ENCODE peak calls at places on chromosome 9, in six cellular contexts. L is suprapubic skin, T is colonic mucosa, G is osteocyte, R is AG04450, W is transverse colon. Q is an unnamed sample.
A peak's percentile ranks its signal among the peaks of the same experiment; 100 is the strongest.

GRCh38 chr9:84983749-84984148 is 314.2 kb downstream of the NTRK2 start:
- DNase-seq in L (no peak), R (no peak), W (no peak), G (no peak), T (no peak), Q (no peak)

GRCh38 chr9:115883467-115884329 is 269.9 kb upstream of the PAPPA start:
- DNase-seq in R (peak; percentile 10), T (peak; percentile 23), G (no peak), L (no peak), W (no peak), Q (no peak)

GRCh38 chr9:89278997-89279739 is 31.8 kb upstream of the CKS2 start:
- DNase-seq in W (no peak), T (peak; percentile 27), G (no peak), R (peak; percentile 21), L (no peak), Q (no peak)

GRCh38 chr9:17219261-17219660 is 84.4 kb downstream of the CNTLN start:
- DNase-seq in G (no peak), T (no peak), W (no peak), R (no peak), L (no peak), Q (no peak)

GRCh38 chr9:109558718-109559151 is 60.6 kb upstream of the PTPN3 start:
- DNase-seq in R (no peak), L (no peak), T (no peak), G (no peak), W (no peak), Q (no peak)

GRCh38 chr9:14107977-14108376 is 206.0 kb downstream of the NFIB start:
- DNase-seq in R (no peak), G (no peak), T (no peak), W (no peak), L (no peak), Q (no peak)

GRCh38 chr9:592225-592624 is 249.3 kb upstream of the DMRT1 start:
- DNase-seq in T (peak; percentile 74), R (no peak), G (no peak), W (peak; percentile 54), L (no peak), Q (no peak)

GRCh38 chr9:33128570-33128969 is 38.6 kb downstream of the B4GALT1 start:
- DNase-seq in W (no peak), L (peak; percentile 55), G (no peak), T (no peak), R (no peak), Q (no peak)

GRCh38 chr9:76798527-76798926 is 34.3 kb downstream of the PCA3 start:
- DNase-seq in T (no peak), W (no peak), L (no peak), G (no peak), R (no peak), Q (no peak)

GRCh38 chr9:130382086-130382485 is 62.7 kb upstream of the ASS1 start:
- DNase-seq in R (no peak), W (no peak), L (no peak), T (no peak), G (no peak), Q (no peak)

GRCh38 chr9:99185328-99185632 is 36.5 kb downstream of the ALG2 start:
- DNase-seq in R (no peak), W (no peak), T (no peak), L (no peak), G (no peak), Q (no peak)

GRCh38 chr9:97688654-97689053 is 8.5 kb downstream of the XPA start:
- DNase-seq in G (no peak), L (no peak), R (no peak), T (no peak), W (no peak), Q (no peak)

GRCh38 chr9:92444841-92445240 is 20.6 kb upstream of the OMD start:
- DNase-seq in W (no peak), T (no peak), G (no peak), R (no peak), L (no peak), Q (no peak)

GRCh38 chr9:92440751-92441046 is 16.4 kb upstream of the OMD start:
- DNase-seq in T (no peak), G (no peak), L (no peak), W (no peak), R (no peak), Q (no peak)

GRCh38 chr9:92439921-92440750 is 15.9 kb upstream of the OMD start:
- DNase-seq in G (no peak), L (no peak), T (no peak), W (no peak), R (no peak), Q (no peak)

GRCh38 chr9:92435263-92435662 is 11.0 kb upstream of the OMD start:
- DNase-seq in G (no peak), L (no peak), W (no peak), T (no peak), R (no peak), Q (no peak)

DNA sequence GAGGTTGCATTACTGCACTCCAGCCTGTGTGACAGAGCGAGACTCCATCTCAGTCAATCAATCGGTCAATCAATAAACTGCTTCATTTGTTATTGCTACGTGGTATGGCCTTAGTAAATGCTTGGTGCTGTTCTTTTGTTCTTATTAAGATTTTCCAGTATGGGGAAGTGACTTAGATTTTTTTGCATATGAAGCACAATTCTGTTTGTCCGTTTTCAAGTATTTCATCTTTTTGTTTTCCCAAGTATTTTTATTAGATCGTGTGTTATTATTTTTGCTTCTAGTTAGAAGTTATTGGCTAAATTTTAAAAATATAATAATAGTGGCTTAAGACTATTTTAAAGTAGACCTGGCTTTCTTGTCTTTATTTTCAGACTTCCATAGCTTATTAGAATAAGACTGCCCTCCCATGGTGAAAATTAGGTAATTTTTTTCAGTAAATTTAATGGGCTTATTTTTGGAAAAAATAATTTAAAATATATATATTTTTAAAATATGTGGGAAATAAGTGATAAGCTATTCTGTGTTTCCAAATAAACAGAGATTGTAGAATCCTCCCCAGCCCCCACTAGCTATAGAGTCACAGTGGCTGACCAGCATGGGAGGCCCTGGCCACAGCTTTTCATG is 14.7 kb upstream of the OMD start:
- DNase-seq in R (no peak), T (no peak), L (no peak), G (no peak), W (no peak), Q (no peak)
- TF ChIP-seq CTCF in R (peak; percentile 50), T (no peak), L (no peak), G (peak; percentile 59), W (peak; percentile 55), Q (no peak)

GRCh38 chr9:71814805-71815204 is 46.5 kb upstream of the CEMIP2 start:
- DNase-seq in R (no peak), L (no peak), G (no peak), T (no peak), W (no peak), Q (no peak)

GRCh38 chr9:71816782-71817549 is 48.7 kb upstream of the CEMIP2 start:
- DNase-seq in R (no peak), L (no peak), G (no peak), W (no peak), T (no peak), Q (no peak)

GRCh38 chr9:71806916-71807315 is 38.6 kb upstream of the CEMIP2 start:
- DNase-seq in G (no peak), T (peak; percentile 65), R (peak; percentile 23), W (peak; percentile 62), L (no peak), Q (no peak)

GRCh38 chr9:71814226-71814625 is 45.9 kb upstream of the CEMIP2 start:
- DNase-seq in L (no peak), W (no peak), T (no peak), R (no peak), G (no peak), Q (no peak)

DNA sequence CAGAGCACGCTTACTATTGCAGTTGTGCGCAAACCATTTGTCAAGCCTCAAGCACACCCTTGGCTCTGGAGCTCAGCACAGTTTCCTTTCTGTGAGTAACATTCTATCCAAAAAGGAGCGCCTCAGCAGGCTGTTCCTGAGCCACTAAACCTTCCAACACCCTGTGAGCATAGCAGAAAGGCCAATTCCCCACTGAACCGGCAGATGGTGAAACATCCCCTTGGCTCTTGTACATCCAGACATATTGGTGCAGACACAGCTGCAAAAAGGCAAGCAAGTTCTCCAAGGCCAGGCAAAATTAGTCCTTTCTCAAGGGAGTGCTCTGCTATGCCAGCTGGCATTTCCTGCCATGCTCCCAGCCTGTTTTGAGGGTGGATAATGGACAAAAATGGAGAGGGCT is 44.1 kb upstream of the CEMIP2 start:
- DNase-seq in L (no peak), R (no peak), G (no peak), W (no peak), T (no peak), Q (no peak)
- TF ChIP-seq CTCF in L (no peak), R (peak; percentile 31), G (peak; percentile 29), W (no peak), T (no peak), Q (no peak)

GRCh38 chr9:134152488-134152887 is 11.9 kb downstream of the RNU6ATAC start:
- DNase-seq in G (no peak), R (no peak), W (no peak), L (no peak), T (no peak), Q (no peak)

GRCh38 chr9:134152022-134152448 is 12.3 kb downstream of the RNU6ATAC start:
- DNase-seq in T (no peak), L (no peak), G (no peak), R (no peak), W (no peak), Q (no peak)

GRCh38 chr9:134154262-134154701 is 10.1 kb downstream of the RNU6ATAC start:
- DNase-seq in T (no peak), W (no peak), L (no peak), G (no peak), R (no peak), Q (no peak)

GRCh38 chr9:134155812-134156360 is 8.5 kb downstream of the RNU6ATAC start:
- DNase-seq in T (no peak), L (no peak), R (no peak), G (no peak), W (no peak), Q (no peak)

DNA sequence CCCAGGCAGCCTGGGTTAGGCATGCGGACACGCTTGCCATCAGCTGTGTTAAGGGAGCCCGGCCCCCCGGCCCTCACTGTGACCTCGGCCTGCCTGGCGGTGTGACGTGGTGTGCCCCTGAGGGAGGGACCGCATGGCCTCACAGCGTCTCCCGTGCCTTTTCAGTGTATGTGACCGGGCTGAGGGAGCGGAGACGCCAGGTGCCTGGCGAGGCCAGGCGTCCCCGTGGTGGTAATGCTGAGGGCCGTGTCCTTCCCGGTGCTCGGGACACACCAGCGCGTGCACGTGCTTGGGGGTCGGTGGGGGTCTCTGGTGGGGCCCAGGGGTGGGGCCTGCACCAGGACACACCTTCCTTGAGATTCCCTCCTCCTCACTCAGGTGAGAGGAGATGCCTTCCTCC is 10.9 kb downstream of the RNU6ATAC start:
- DNase-seq in R (no peak), G (no peak), L (no peak), T (no peak), W (no peak), Q (no peak)
- TF ChIP-seq CTCF in R (no peak), G (no peak), L (no peak), T (no peak), W (no peak), Q (no peak)

DNA sequence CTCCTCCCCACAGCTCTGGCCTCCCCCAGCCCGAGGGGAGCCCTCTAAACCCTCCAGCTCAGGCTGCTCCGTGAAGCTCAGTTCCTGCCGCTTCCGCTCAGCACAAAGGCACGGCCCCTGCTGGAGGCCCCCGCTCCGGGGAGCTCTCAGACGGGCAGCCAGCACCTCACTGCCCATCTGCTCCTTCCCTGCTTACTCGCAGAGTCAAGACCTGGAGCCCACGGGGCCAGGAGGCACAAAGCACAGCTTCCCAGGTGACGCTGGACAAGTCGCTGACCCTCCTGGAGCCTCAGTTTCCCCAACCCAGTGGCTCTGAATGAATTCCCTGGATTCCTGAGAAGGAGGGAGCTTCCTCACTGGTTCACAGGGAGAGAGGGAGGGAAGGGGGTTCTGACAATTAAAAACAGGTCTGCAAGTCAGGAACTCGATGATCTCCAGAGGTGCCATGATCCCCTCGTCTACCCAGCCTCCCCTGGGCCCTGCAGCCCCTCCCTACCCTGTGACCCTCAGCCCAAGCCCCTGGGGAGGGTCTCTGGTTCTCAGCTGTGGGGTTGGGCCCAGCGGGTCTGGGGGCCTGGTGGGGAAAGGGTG is 36.2 kb downstream of the VAV2 start:
- DNase-seq in L (no peak), R (no peak), W (peak; percentile 51), T (no peak), G (no peak), Q (no peak)
- TF ChIP-seq CTCF in L (no peak), R (peak; percentile 23), W (no peak), T (no peak), G (peak; percentile 24), Q (no peak)